ENCODE peak calls at places on chromosomes 5 and 9, in six cellular contexts. Q is GM23248; G is IMR-90; X is H1; A is upper lobe of right lung; V is CD8-positive, alpha-beta memory T cell. I is an unnamed sample.

GRCh38 chr5:164597293-164597900 is 1092.0 kb downstream of the MAT2B start:
- DNase-seq in G (no peak), A (no peak), X (no peak), Q (no peak), V (no peak), I (no peak)

GRCh38 chr9:76255781-76256455 is 138.3 kb downstream of the RFK start:
- DNase-seq in A (no peak), V (no peak), Q (peak; percentile 98), G (peak; percentile 98), X (no peak), I (no peak)

GRCh38 chr9:30258079-30258478 is 2126.4 kb upstream of the ACO1 start:
- DNase-seq in A (no peak), X (no peak), Q (no peak), V (no peak), G (no peak), I (no peak)

GRCh38 chr5:131180407-131180806 is 9.7 kb downstream of the LYRM7 start:
- DNase-seq in G (no peak), Q (no peak), X (no peak), V (no peak), A (no peak), I (no peak)

GRCh38 chr9:3916984-3917383 is 382.9 kb downstream of the GLIS3 start:
- DNase-seq in Q (peak; percentile 43), V (no peak), G (peak; percentile 82), X (no peak), A (no peak), I (no peak)

GRCh38 chr5:77029376-77029885 is 773 bp upstream of the AGGF1 start:
- DNase-seq in V (no peak), A (no peak), G (no peak), Q (no peak), X (no peak), I (peak; percentile 3)

GRCh38 chr5:5980601-5981000 is 397.7 kb downstream of the MED10 start:
- DNase-seq in Q (no peak), G (no peak), V (no peak), X (no peak), A (no peak), I (no peak)

GRCh38 chr5:146877178-146877681 is 1.3 kb downstream of the PPP2R2B start:
- DNase-seq in V (peak; percentile 11), Q (no peak), X (no peak), A (no peak), G (no peak), I (no peak)

GRCh38 chr9:27145143-27145542 is 36.1 kb downstream of the TEK start:
- DNase-seq in A (no peak), G (no peak), V (no peak), X (no peak), Q (no peak), I (no peak)

GRCh38 chr5:41869150-41869738 is 981 bp downstream of the OXCT1 start:
- DNase-seq in G (peak; percentile 7), Q (peak; percentile 68), A (no peak), X (no peak), V (no peak), I (no peak)

GRCh38 chr5:14286574-14287399 is 143.6 kb downstream of the TRIO start:
- DNase-seq in V (no peak), X (no peak), G (no peak), A (no peak), Q (no peak), I (no peak)

GRCh38 chr5:91409304-91409703 is 26.2 kb upstream of the ARRDC3 start:
- DNase-seq in G (no peak), A (no peak), X (no peak), Q (no peak), V (no peak), I (no peak)

GRCh38 chr5:66498791-66499207 is 97.4 kb upstream of the MAST4 start:
- DNase-seq in X (no peak), Q (peak; percentile 58), G (no peak), A (no peak), V (no peak), I (no peak)

GRCh38 chr9:16125637-16126036 is 572.8 kb downstream of the CCDC171 start:
- DNase-seq in V (no peak), Q (peak; percentile 69), G (peak; percentile 62), X (no peak), A (no peak), I (no peak)

GRCh38 chr9:19378647-19379046 is 1.4 kb downstream of the RPS6 start:
- DNase-seq in A (no peak), V (no peak), Q (no peak), X (no peak), G (no peak), I (no peak)

GRCh38 chr9:33798545-33798944 is 3.2 kb downstream of the PRSS3 start:
- DNase-seq in Q (no peak), G (no peak), A (no peak), V (no peak), X (no peak), I (no peak)

DNA sequence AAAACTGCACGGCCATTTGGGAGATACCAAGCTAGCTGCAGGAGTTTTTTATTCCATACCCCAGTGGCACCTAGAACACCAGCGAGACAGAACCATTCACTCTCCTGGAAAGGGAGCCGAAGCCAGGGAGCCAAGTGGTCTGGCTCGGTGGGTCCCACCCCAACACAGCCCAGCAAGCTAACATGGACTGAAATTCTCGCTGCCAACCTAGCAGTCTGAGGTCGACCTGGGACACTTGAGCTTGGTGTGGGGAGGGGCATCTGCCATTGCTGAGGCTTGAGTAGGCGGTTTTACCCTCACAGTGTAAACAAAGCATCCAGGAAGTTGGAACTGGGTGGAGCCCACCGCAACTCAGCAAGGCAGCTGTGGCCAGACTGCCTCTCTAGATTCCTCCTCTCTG is 108.9 kb upstream of the CHD1 start:
- DNase-seq in V (peak; percentile 78), A (no peak), Q (no peak), X (no peak), G (no peak), I (peak; percentile 91)
- H3K27ac ChIP-seq in V (no peak overlapping the region), A (no peak overlapping the region), Q (no peak overlapping the region), X (no peak overlapping the region), G (no peak overlapping the region), I (peak overlapping the region; percentile 51)

GRCh38 chr9:78109075-78109474 is 77.5 kb upstream of the GNAQ start:
- DNase-seq in X (no peak), Q (no peak), G (no peak), V (no peak), A (no peak), I (no peak)
- H3K4me1 ChIP-seq in X (no peaks in the 10 kb centered on the region), Q (no peaks in the 10 kb centered on the region), G (no peaks in the 10 kb centered on the region), V (no peaks in the 10 kb centered on the region), A (no peaks in the 10 kb centered on the region), I (peaks cover 19% of the 10 kb centered on the region)

DNA sequence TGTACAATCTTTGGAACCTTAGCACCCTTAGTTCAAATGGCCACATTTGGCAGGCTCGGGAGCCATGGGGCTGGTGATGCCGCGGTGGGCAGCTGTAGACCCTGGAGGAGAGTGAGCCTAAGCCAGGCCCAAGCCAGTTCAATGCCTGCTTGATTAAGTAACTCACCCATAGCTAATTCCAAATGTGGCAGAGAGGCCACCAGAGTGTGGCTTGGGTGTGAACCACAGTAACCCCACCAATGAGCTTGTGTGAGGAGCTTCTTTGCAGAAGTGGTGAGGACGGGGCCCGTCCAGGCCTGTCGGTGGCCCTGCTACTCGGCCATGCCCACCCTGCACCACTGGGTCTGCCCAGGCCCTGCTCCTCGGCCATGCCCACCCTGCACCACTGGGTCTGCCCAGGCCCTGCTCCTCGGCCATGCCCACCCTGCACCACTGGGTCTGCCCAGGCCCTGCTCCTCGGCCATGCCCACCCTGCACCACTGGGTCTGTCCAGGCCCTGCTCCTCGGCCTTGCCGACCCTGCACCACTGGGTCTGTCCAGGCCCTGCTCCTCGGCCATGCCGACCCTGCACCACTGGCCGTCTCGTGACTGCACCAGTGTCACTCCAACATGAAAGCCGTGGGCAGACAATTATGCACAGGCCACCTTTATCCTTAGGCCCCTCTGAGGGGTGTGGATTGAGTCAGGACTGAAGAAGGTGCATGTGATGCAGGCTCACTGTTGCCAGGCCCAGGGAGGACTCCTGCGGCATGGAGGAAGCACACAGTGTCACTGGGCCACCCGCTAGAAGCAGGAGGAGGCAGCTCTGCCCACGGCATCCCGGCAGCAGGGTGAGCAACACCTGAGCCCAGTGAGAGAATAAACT is 75.4 kb downstream of the MRPL36 start:
- DNase-seq in X (no peak), Q (no peak), V (no peak), G (no peak), A (peak; percentile 48), I (peak; percentile 2)
- H3K4me3 ChIP-seq in X (peak overlapping the region; percentile 53), Q (no peak overlapping the region), V (no peak overlapping the region), G (no peak overlapping the region), A (no peak overlapping the region), I (peak overlapping the region; percentile 26)

GRCh38 chr5:173884402-173885053 is 3.6 kb upstream of the CPEB4 start:
- DNase-seq in V (peak; percentile 60), A (no peak), X (no peak), G (no peak), Q (no peak), I (peak; percentile 92)
- H3K27ac ChIP-seq in V (no peak overlapping the region), A (peak overlapping the region; percentile 30), X (no peak overlapping the region), G (no peak overlapping the region), Q (no peak overlapping the region), I (peak overlapping the region; percentile 70)

GRCh38 chr9:14215614-14216013 is 98.3 kb downstream of the NFIB start:
- DNase-seq in A (no peak), Q (peak; percentile 67), V (no peak), G (peak; percentile 64), X (no peak), I (no peak)
- H3K4me1 ChIP-seq in A (peaks cover 28% of the 10 kb centered on the region), Q (peaks cover 43% of the 10 kb centered on the region), V (no peaks in the 10 kb centered on the region), G (no peaks in the 10 kb centered on the region), X (no peaks in the 10 kb centered on the region), I (no peaks in the 10 kb centered on the region)

DNA sequence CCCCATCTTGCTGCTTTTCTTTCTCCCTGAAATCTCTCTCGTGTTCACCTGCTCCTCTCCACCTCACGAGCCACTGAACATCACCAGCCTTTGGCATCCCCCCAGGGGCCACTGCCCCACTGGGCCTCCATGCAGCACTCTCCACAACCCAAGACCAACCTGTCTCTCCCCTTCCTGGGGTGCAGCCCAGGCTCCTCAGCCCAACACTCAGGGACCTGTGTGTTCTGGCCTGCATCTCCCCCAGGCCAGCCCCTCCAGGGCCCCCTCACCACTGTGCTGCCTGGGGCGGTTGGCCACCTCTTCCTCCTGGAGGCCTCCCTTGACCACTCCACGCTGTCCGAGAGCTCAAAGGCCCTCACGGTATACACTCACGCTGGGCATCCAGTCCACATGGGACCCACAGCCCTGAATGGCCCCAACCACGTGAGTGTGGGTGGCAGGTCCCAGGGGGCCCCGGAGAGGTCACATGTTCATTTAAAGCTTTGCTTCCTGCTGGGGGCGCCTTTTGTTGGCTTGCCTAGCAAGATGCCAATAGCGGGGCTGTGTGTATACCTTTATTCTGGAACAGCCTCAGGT is 453 bp upstream of the DOK3 start:
- DNase-seq in A (no peak), G (no peak), V (no peak), X (no peak), Q (no peak), I (no peak)
- H3K4me3 ChIP-seq in A (peak overlapping the region; percentile 59), G (no peak overlapping the region), V (no peak overlapping the region), X (no peak overlapping the region), Q (no peak overlapping the region), I (no peak overlapping the region)